ENCODE peak calls at places on chromosomes 4 and X, in nine cellular contexts. Q is AG09309; P is stimulated activated CD4-positive, alpha-beta T cell treated with anti-CD3 and anti-CD28 coated beads, Interleukin-2, amount 100 ng/mL, for 24 hours; I is mesendoderm; D is RWPE1; L is GM04504; X is T-helper 9 cell; O is BJ; V is PC-3. K is an unnamed sample.

GRCh38 chrX:109281478-109282275 is 200.2 kb downstream of the GUCY2F start:
- DNase-seq in Q (no peak), P (no peak), I (peak), D (no peak), L (no peak), X (no peak), O (no peak), V (no peak), K (peak)

GRCh38 chrX:47796433-47796906 is 40.2 kb upstream of the ZNF81 start:
- DNase-seq in Q (peak), P (no peak), I (no peak), D (peak), L (peak), X (no peak), O (peak), V (peak), K (no peak)

GRCh38 chrX:106611682-106612402 is at the start of gene RADX:
- DNase-seq in Q (no peak), P (peak), I (peak), D (peak), L (peak), X (peak), O (peak), V (peak), K (peak)

GRCh38 chr4:101730291-101731117 is 60.0 kb upstream of the BANK1 start:
- DNase-seq in Q (peak), P (peak), I (peak), D (peak), L (peak), X (peak), O (peak), V (peak), K (peak)

GRCh38 chr4:109872065-109872464 is 24.2 kb downstream of the LRIT3 start:
- DNase-seq in Q (no peak), P (no peak), I (no peak), D (no peak), L (no peak), X (no peak), O (no peak), V (no peak), K (no peak)

GRCh38 chrX:20347486-20347885 is 80.8 kb upstream of the RPS6KA3 start:
- DNase-seq in Q (no peak), P (no peak), I (no peak), D (no peak), L (peak), X (no peak), O (no peak), V (no peak), K (no peak)

GRCh38 chr4:71346710-71347109 is 7.9 kb downstream of the SLC4A4 start:
- DNase-seq in Q (no peak), P (no peak), I (no peak), D (no peak), L (no peak), X (no peak), O (no peak), V (no peak), K (no peak)

GRCh38 chrX:114051667-114052315 is 532.1 kb upstream of the HTR2C start:
- DNase-seq in Q (no peak), P (no peak), I (no peak), D (no peak), L (no peak), X (no peak), O (no peak), V (no peak), K (peak)

GRCh38 chr4:3656441-3657376 is 109.5 kb upstream of the ADRA2C start:
- DNase-seq in Q (no peak), P (no peak), I (no peak), D (no peak), L (no peak), X (no peak), O (no peak), V (no peak), K (no peak)

GRCh38 chr4:140374130-140374477 is 658 bp downstream of the SCOC start:
- DNase-seq in Q (no peak), P (no peak), I (no peak), D (peak), L (no peak), X (no peak), O (no peak), V (peak), K (no peak)

GRCh38 chrX:34810364-34810763 is 132.2 kb upstream of the FAM47B start:
- DNase-seq in Q (no peak), P (no peak), I (no peak), D (peak), L (no peak), X (no peak), O (no peak), V (peak), K (no peak)

GRCh38 chrX:9622128-9622527 is 143.5 kb downstream of the GPR143 start:
- DNase-seq in Q (no peak), P (peak), I (no peak), D (no peak), L (no peak), X (no peak), O (no peak), V (no peak), K (no peak)

GRCh38 chrX:138745215-138745614 is 33.7 kb upstream of the FGF13 start:
- DNase-seq in Q (no peak), P (no peak), I (peak), D (peak), L (no peak), X (no peak), O (no peak), V (peak), K (peak)

GRCh38 chr4:76235915-76236314 is 15.6 kb upstream of the FAM47E start:
- DNase-seq in Q (no peak), P (no peak), I (peak), D (peak), L (no peak), X (no peak), O (no peak), V (peak), K (no peak)

K was measured in endodermal cell.